ENCODE peak calls at places on chromosomes 6 and 20, in six cellular contexts. One of them, this sample, is unnamed.

GRCh38 chr6:132131351-132131750 is 180.2 kb upstream of the CCN2 start:
- DNase-seq in omental fat pad: no peak
- DNase-seq in AG10803: no peak
- DNase-seq in Peyer's patch: no peak
- DNase-seq in transverse colon: no peak
- DNase-seq in MCF 10A: no peak
- DNase-seq in this sample: no peak

GRCh38 chr20:10469599-10469998 is 34.5 kb downstream of the SLX4IP start:
- DNase-seq in omental fat pad: no peak
- DNase-seq in AG10803: peak
- DNase-seq in Peyer's patch: no peak
- DNase-seq in transverse colon: peak
- DNase-seq in MCF 10A: peak
- DNase-seq in this sample: peak

GRCh38 chr6:122620902-122621301 is 10.7 kb downstream of the PKIB start:
- DNase-seq in omental fat pad: no peak
- DNase-seq in AG10803: no peak
- DNase-seq in Peyer's patch: no peak
- DNase-seq in transverse colon: no peak
- DNase-seq in MCF 10A: peak
- DNase-seq in this sample: no peak

GRCh38 chr6:33273924-33274902 is 2.3 kb downstream of the RPS18 start:
- DNase-seq in omental fat pad: no peak
- DNase-seq in AG10803: no peak
- DNase-seq in Peyer's patch: no peak
- DNase-seq in transverse colon: no peak
- DNase-seq in MCF 10A: no peak
- DNase-seq in this sample: no peak

GRCh38 chr6:108120311-108120710 is 45.5 kb upstream of the NR2E1 start:
- DNase-seq in omental fat pad: no peak
- DNase-seq in AG10803: no peak
- DNase-seq in Peyer's patch: no peak
- DNase-seq in transverse colon: no peak
- DNase-seq in MCF 10A: no peak
- DNase-seq in this sample: no peak

GRCh38 chr6:147287869-147288271 is 83.7 kb downstream of the STXBP5 start:
- DNase-seq in omental fat pad: no peak
- DNase-seq in AG10803: peak
- DNase-seq in Peyer's patch: no peak
- DNase-seq in transverse colon: no peak
- DNase-seq in MCF 10A: peak
- DNase-seq in this sample: peak

GRCh38 chr6:5423251-5423650 is 161.9 kb downstream of the FARS2 start:
- DNase-seq in omental fat pad: no peak
- DNase-seq in AG10803: no peak
- DNase-seq in Peyer's patch: no peak
- DNase-seq in transverse colon: no peak
- DNase-seq in MCF 10A: no peak
- DNase-seq in this sample: no peak

GRCh38 chr20:37543828-37544227 is 16.2 kb upstream of the BLCAP start:
- DNase-seq in omental fat pad: no peak
- DNase-seq in AG10803: peak
- DNase-seq in Peyer's patch: no peak
- DNase-seq in transverse colon: no peak
- DNase-seq in MCF 10A: peak
- DNase-seq in this sample: peak

GRCh38 chr6:149007846-149008245 is 261.0 kb downstream of the UST start:
- DNase-seq in omental fat pad: no peak
- DNase-seq in AG10803: no peak
- DNase-seq in Peyer's patch: no peak
- DNase-seq in transverse colon: no peak
- DNase-seq in MCF 10A: no peak
- DNase-seq in this sample: no peak

GRCh38 chr6:28725890-28726348 is 197.9 kb downstream of the TRIM27 start:
- DNase-seq in omental fat pad: no peak
- DNase-seq in AG10803: no peak
- DNase-seq in Peyer's patch: no peak
- DNase-seq in transverse colon: no peak
- DNase-seq in MCF 10A: no peak
- DNase-seq in this sample: peak

GRCh38 chr6:40968620-40969145 is 70.3 kb downstream of the UNC5CL start:
- DNase-seq in omental fat pad: no peak
- DNase-seq in AG10803: no peak
- DNase-seq in Peyer's patch: no peak
- DNase-seq in transverse colon: no peak
- DNase-seq in MCF 10A: no peak
- DNase-seq in this sample: no peak

GRCh38 chr6:108561742-108562502 is 1.2 kb downstream of the FOXO3 start:
- DNase-seq in omental fat pad: no peak
- DNase-seq in AG10803: no peak
- DNase-seq in Peyer's patch: peak
- DNase-seq in transverse colon: peak
- DNase-seq in MCF 10A: peak
- DNase-seq in this sample: peak

GRCh38 chr6:47112311-47112710 is 70.2 kb upstream of the ADGRF1 start:
- DNase-seq in omental fat pad: no peak
- DNase-seq in AG10803: no peak
- DNase-seq in Peyer's patch: no peak
- DNase-seq in transverse colon: no peak
- DNase-seq in MCF 10A: no peak
- DNase-seq in this sample: no peak

GRCh38 chr6:39428152-39428551 is 105.7 kb upstream of the KCNK16 start:
- DNase-seq in omental fat pad: no peak
- DNase-seq in AG10803: no peak
- DNase-seq in Peyer's patch: no peak
- DNase-seq in transverse colon: no peak
- DNase-seq in MCF 10A: peak
- DNase-seq in this sample: no peak

GRCh38 chr6:54801669-54802068 is 44.9 kb upstream of the FAM83B start:
- DNase-seq in omental fat pad: no peak
- DNase-seq in AG10803: peak
- DNase-seq in Peyer's patch: no peak
- DNase-seq in transverse colon: no peak
- DNase-seq in MCF 10A: peak
- DNase-seq in this sample: peak

GRCh38 chr6:90194371-90194841 is 102.2 kb downstream of the BACH2 start:
- DNase-seq in omental fat pad: no peak
- DNase-seq in AG10803: peak
- DNase-seq in Peyer's patch: no peak
- DNase-seq in transverse colon: no peak
- DNase-seq in MCF 10A: peak
- DNase-seq in this sample: no peak

DNA sequence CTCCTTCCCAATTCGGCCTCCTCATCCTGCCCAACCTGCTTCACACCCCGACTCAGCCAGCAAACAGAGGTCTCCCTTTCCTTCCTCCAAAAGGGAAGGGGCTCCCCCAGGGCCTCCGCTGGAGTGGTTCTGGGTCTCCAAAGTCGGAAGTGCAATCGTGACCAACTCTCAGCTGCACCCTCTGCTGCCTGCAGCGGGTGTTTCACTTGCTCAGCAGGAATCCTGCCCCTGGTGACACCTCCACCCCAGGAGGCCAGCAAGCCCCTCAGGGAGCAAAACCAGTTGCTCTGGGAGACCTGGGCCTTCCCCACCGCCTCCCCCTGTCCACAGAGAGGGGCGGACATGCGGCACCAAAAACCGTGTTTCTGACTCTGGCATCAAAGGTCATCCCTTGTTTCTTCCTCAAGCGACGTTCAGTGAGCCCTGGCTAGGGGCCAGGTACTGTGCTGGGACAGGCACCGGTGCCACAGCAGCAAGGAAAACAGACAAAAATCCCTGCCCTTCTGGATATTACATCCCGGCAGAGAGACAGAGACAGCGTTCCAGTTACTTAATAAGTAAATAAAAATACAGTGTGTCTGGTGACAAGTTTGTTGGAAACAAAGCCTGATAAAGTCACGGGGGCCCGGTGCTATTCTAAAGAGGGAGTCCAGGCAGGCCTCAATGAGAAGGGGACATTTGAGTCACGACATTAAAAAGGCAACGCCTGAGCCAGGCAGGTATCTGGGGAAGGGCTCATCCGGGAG is 219.0 kb downstream of the BMP7 start:
- DNase-seq in omental fat pad: no peak
- DNase-seq in AG10803: no peak
- DNase-seq in Peyer's patch: no peak
- DNase-seq in transverse colon: peak
- DNase-seq in MCF 10A: peak
- DNase-seq in this sample: peak
- TF ChIP-seq CTCF in omental fat pad: no peak
- TF ChIP-seq CTCF in AG10803: peak
- TF ChIP-seq CTCF in Peyer's patch: no peak
- TF ChIP-seq CTCF in transverse colon: no peak
- TF ChIP-seq CTCF in MCF 10A: no peak
- TF ChIP-seq CTCF in this sample: peak

GRCh38 chr20:20241966-20242365 is 125.9 kb upstream of the INSM1 start:
- DNase-seq in omental fat pad: no peak
- DNase-seq in AG10803: no peak
- DNase-seq in Peyer's patch: no peak
- DNase-seq in transverse colon: no peak
- DNase-seq in MCF 10A: no peak
- DNase-seq in this sample: no peak
- TF ChIP-seq CTCF in omental fat pad: no peak
- TF ChIP-seq CTCF in AG10803: no peak
- TF ChIP-seq CTCF in Peyer's patch: no peak
- TF ChIP-seq CTCF in transverse colon: no peak
- TF ChIP-seq CTCF in MCF 10A: no peak
- TF ChIP-seq CTCF in this sample: no peak

GRCh38 chr20:18778993-18779392 is 34.6 kb upstream of the SCP2D1 start:
- DNase-seq in omental fat pad: no peak
- DNase-seq in AG10803: no peak
- DNase-seq in Peyer's patch: no peak
- DNase-seq in transverse colon: no peak
- DNase-seq in MCF 10A: no peak
- DNase-seq in this sample: no peak
- TF ChIP-seq CTCF in omental fat pad: no peak
- TF ChIP-seq CTCF in AG10803: no peak
- TF ChIP-seq CTCF in Peyer's patch: no peak
- TF ChIP-seq CTCF in transverse colon: no peak
- TF ChIP-seq CTCF in MCF 10A: no peak
- TF ChIP-seq CTCF in this sample: no peak

GRCh38 chr6:119726086-119726485 is 376.5 kb upstream of the MAN1A1 start:
- DNase-seq in omental fat pad: no peak
- DNase-seq in AG10803: no peak
- DNase-seq in Peyer's patch: no peak
- DNase-seq in transverse colon: no peak
- DNase-seq in MCF 10A: no peak
- DNase-seq in this sample: no peak

GRCh38 chr6:119716668-119717270 is 367.2 kb upstream of the MAN1A1 start:
- DNase-seq in omental fat pad: no peak
- DNase-seq in AG10803: no peak
- DNase-seq in Peyer's patch: no peak
- DNase-seq in transverse colon: no peak
- DNase-seq in MCF 10A: no peak
- DNase-seq in this sample: no peak

GRCh38 chr6:119717942-119718341 is 368.4 kb upstream of the MAN1A1 start:
- DNase-seq in omental fat pad: no peak
- DNase-seq in AG10803: no peak
- DNase-seq in Peyer's patch: no peak
- DNase-seq in transverse colon: no peak
- DNase-seq in MCF 10A: no peak
- DNase-seq in this sample: no peak

DNA sequence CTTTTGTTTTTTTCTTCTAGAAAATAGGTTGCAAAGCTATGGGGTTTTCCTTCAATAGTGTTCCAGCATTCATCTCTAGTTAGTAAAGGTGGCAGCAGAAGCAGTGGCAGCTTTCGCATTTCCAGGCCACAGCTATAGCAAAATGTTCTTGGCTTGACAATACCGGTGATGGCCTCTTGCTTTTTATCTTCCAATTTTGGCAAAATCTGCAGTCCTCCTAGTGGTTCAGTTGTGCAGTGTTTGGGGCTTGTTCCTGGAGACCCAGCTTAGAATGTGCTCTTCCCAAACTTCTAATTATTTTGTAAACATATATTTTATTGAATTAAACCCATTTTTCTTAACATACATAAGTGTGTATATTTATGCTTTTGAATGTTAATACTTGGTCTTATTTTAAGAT is 370.6 kb upstream of the MAN1A1 start:
- DNase-seq in omental fat pad: no peak
- DNase-seq in AG10803: peak
- DNase-seq in Peyer's patch: no peak
- DNase-seq in transverse colon: no peak
- DNase-seq in MCF 10A: peak
- DNase-seq in this sample: no peak
- TF ChIP-seq CTCF in omental fat pad: no peak
- TF ChIP-seq CTCF in AG10803: peak
- TF ChIP-seq CTCF in Peyer's patch: no peak
- TF ChIP-seq CTCF in transverse colon: no peak
- TF ChIP-seq CTCF in MCF 10A: no peak
- TF ChIP-seq CTCF in this sample: no peak

GRCh38 chr6:26571592-26572296 is 25.0 kb upstream of the ABT1 start:
- DNase-seq in omental fat pad: no peak
- DNase-seq in AG10803: peak
- DNase-seq in Peyer's patch: peak
- DNase-seq in transverse colon: peak
- DNase-seq in MCF 10A: peak
- DNase-seq in this sample: peak

GRCh38 chr6:26570027-26570809 is 26.5 kb upstream of the ABT1 start:
- DNase-seq in omental fat pad: no peak
- DNase-seq in AG10803: no peak
- DNase-seq in Peyer's patch: peak
- DNase-seq in transverse colon: no peak
- DNase-seq in MCF 10A: no peak
- DNase-seq in this sample: no peak

GRCh38 chr6:26569433-26569764 is 27.4 kb upstream of the ABT1 start:
- DNase-seq in omental fat pad: no peak
- DNase-seq in AG10803: no peak
- DNase-seq in Peyer's patch: no peak
- DNase-seq in transverse colon: no peak
- DNase-seq in MCF 10A: no peak
- DNase-seq in this sample: no peak

GRCh38 chr6:26563488-26563887 is 25.3 kb downstream of the HMGN4 start:
- DNase-seq in omental fat pad: no peak
- DNase-seq in AG10803: no peak
- DNase-seq in Peyer's patch: no peak
- DNase-seq in transverse colon: no peak
- DNase-seq in MCF 10A: no peak
- DNase-seq in this sample: no peak

GRCh38 chr6:26568601-26569432 is 27.9 kb upstream of the ABT1 start:
- DNase-seq in omental fat pad: peak
- DNase-seq in AG10803: peak
- DNase-seq in Peyer's patch: peak
- DNase-seq in transverse colon: peak
- DNase-seq in MCF 10A: peak
- DNase-seq in this sample: peak
- TF ChIP-seq CTCF in omental fat pad: no peak
- TF ChIP-seq CTCF in AG10803: peak
- TF ChIP-seq CTCF in Peyer's patch: no peak
- TF ChIP-seq CTCF in transverse colon: no peak
- TF ChIP-seq CTCF in MCF 10A: no peak
- TF ChIP-seq CTCF in this sample: no peak

DNA sequence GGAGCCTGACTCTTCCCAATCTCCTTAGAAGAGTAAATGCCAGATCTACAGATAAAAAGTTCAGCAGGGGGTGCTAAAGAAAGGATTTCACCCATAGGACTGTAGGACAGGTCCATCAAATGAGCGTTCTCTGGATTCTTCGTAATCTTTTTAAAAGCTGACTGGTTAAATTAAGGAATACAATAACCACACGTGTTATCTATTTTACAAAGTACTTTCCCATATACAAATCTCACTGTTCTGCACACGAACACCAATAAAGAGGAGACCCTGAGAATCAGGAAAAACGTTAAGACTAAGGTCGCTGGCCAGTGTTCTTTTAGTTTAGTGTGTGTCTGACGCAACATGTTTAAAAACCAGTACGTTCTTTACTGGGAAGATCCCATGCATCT is 542 bp downstream of the TUBE1 start:
- DNase-seq in omental fat pad: no peak
- DNase-seq in AG10803: peak
- DNase-seq in Peyer's patch: no peak
- DNase-seq in transverse colon: no peak
- DNase-seq in MCF 10A: peak
- DNase-seq in this sample: no peak
- TF ChIP-seq CTCF in omental fat pad: no peak
- TF ChIP-seq CTCF in AG10803: peak
- TF ChIP-seq CTCF in Peyer's patch: no peak
- TF ChIP-seq CTCF in transverse colon: no peak
- TF ChIP-seq CTCF in MCF 10A: peak
- TF ChIP-seq CTCF in this sample: no peak

This sample was measured in Calu3.